ENCODE peak calls at places on chromosomes 4 and X, in six cellular contexts. One of them, this sample, is unnamed.

GRCh38 chr4:39785031-39785430 is 87.1 kb downstream of the UBE2K start:
- DNase-seq in cardiac fibroblast: no peak
- DNase-seq in right lobe of liver: no peak
- DNase-seq in astrocyte of the spinal cord: no peak
- DNase-seq in gastrocnemius medialis: no peak
- DNase-seq in thoracic aorta: no peak
- DNase-seq in this sample: no peak

GRCh38 chr4:957581-958313 is 15.6 kb downstream of the DGKQ start:
- DNase-seq in cardiac fibroblast: no peak
- DNase-seq in astrocyte of the spinal cord: no peak
- DNase-seq in thoracic aorta: no peak
- DNase-seq in right lobe of liver: no peak
- DNase-seq in gastrocnemius medialis: no peak
- DNase-seq in this sample: no peak

GRCh38 chr4:76434901-76435688 is at the start of gene SHROOM3:
- DNase-seq in astrocyte of the spinal cord: peak; percentile 51
- DNase-seq in right lobe of liver: no peak
- DNase-seq in gastrocnemius medialis: no peak
- DNase-seq in cardiac fibroblast: no peak
- DNase-seq in thoracic aorta: no peak
- DNase-seq in this sample: no peak

GRCh38 chr4:110359076-110359475 is 116.9 kb upstream of the ENPEP start:
- DNase-seq in gastrocnemius medialis: no peak
- DNase-seq in cardiac fibroblast: no peak
- DNase-seq in thoracic aorta: no peak
- DNase-seq in right lobe of liver: no peak
- DNase-seq in astrocyte of the spinal cord: no peak
- DNase-seq in this sample: no peak

GRCh38 chr4:20252656-20253271 is 1.1 kb downstream of the SLIT2 start:
- DNase-seq in thoracic aorta: no peak
- DNase-seq in gastrocnemius medialis: peak; percentile 17
- DNase-seq in cardiac fibroblast: peak; percentile 53
- DNase-seq in right lobe of liver: peak; percentile 52
- DNase-seq in astrocyte of the spinal cord: peak; percentile 40
- DNase-seq in this sample: no peak

GRCh38 chrX:57137481-57137880 is 284 bp upstream of the SPIN2A start:
- DNase-seq in gastrocnemius medialis: no peak
- DNase-seq in astrocyte of the spinal cord: peak; percentile 1
- DNase-seq in cardiac fibroblast: peak; percentile 37
- DNase-seq in right lobe of liver: no peak
- DNase-seq in thoracic aorta: no peak
- DNase-seq in this sample: no peak

GRCh38 chrX:139559383-139560042 is 29.0 kb downstream of the F9 start:
- DNase-seq in astrocyte of the spinal cord: peak; percentile 65
- DNase-seq in thoracic aorta: no peak
- DNase-seq in gastrocnemius medialis: no peak
- DNase-seq in right lobe of liver: no peak
- DNase-seq in cardiac fibroblast: peak; percentile 50
- DNase-seq in this sample: no peak

GRCh38 chrX:9611436-9612145 is 146.7 kb downstream of the TBL1X start:
- DNase-seq in thoracic aorta: no peak
- DNase-seq in right lobe of liver: no peak
- DNase-seq in astrocyte of the spinal cord: no peak
- DNase-seq in gastrocnemius medialis: no peak
- DNase-seq in cardiac fibroblast: no peak
- DNase-seq in this sample: peak; percentile 50

GRCh38 chr4:92035666-92036065 is 268.1 kb upstream of the GRID2 start:
- DNase-seq in cardiac fibroblast: no peak
- DNase-seq in thoracic aorta: no peak
- DNase-seq in astrocyte of the spinal cord: no peak
- DNase-seq in right lobe of liver: no peak
- DNase-seq in gastrocnemius medialis: no peak
- DNase-seq in this sample: no peak

GRCh38 chr4:143188325-143189088 is 3.8 kb downstream of the USP38 start:
- DNase-seq in gastrocnemius medialis: no peak
- DNase-seq in astrocyte of the spinal cord: peak; percentile 20
- DNase-seq in right lobe of liver: no peak
- DNase-seq in cardiac fibroblast: no peak
- DNase-seq in thoracic aorta: no peak
- DNase-seq in this sample: no peak
- H3K4me3 ChIP-seq in gastrocnemius medialis: peak overlapping the region; percentile 73
- H3K4me3 ChIP-seq in astrocyte of the spinal cord: peak overlapping the region; percentile 10
- H3K4me3 ChIP-seq in right lobe of liver: peak overlapping the region; percentile 84
- H3K4me3 ChIP-seq in cardiac fibroblast: no peak overlapping the region
- H3K4me3 ChIP-seq in thoracic aorta: peak overlapping the region; percentile 92
- H3K4me3 ChIP-seq in this sample: peak overlapping the region; percentile 86

DNA sequence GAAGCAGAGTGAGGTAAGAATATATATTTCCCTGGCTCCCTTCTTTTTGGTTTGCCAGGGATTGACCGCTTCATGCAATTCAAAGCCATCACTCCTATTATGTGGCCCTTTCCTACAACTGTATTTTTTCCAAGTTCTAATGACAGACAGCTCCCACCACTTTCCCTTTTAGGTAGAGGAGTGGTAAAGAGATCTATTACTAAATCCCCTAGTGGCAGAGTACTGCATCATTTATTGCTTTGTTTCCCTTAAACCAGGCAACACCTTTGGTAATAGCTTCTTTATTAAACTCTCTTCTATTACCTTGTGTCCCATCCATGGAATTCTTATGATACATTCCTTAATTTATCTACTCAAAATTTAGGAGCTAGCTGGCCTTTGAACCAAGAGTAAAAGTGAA is 90.7 kb downstream of the CNOT6L start:
- DNase-seq in gastrocnemius medialis: no peak
- DNase-seq in astrocyte of the spinal cord: no peak
- DNase-seq in thoracic aorta: no peak
- DNase-seq in cardiac fibroblast: no peak
- DNase-seq in right lobe of liver: no peak
- DNase-seq in this sample: no peak
- TF ChIP-seq CTCF in gastrocnemius medialis: no peak
- TF ChIP-seq CTCF in astrocyte of the spinal cord: no peak
- TF ChIP-seq CTCF in thoracic aorta: no peak
- TF ChIP-seq CTCF in cardiac fibroblast: peak; percentile 7
- TF ChIP-seq CTCF in right lobe of liver: no peak
- TF ChIP-seq CTCF in this sample: no peak

GRCh38 chrX:4314586-4314985 is 601.1 kb upstream of the PRKX start:
- DNase-seq in astrocyte of the spinal cord: no peak
- DNase-seq in gastrocnemius medialis: no peak
- DNase-seq in cardiac fibroblast: no peak
- DNase-seq in right lobe of liver: no peak
- DNase-seq in thoracic aorta: no peak
- DNase-seq in this sample: no peak

GRCh38 chrX:4320436-4320947 is 607.0 kb upstream of the PRKX start:
- DNase-seq in cardiac fibroblast: no peak
- DNase-seq in thoracic aorta: no peak
- DNase-seq in right lobe of liver: no peak
- DNase-seq in astrocyte of the spinal cord: no peak
- DNase-seq in gastrocnemius medialis: no peak
- DNase-seq in this sample: no peak

DNA sequence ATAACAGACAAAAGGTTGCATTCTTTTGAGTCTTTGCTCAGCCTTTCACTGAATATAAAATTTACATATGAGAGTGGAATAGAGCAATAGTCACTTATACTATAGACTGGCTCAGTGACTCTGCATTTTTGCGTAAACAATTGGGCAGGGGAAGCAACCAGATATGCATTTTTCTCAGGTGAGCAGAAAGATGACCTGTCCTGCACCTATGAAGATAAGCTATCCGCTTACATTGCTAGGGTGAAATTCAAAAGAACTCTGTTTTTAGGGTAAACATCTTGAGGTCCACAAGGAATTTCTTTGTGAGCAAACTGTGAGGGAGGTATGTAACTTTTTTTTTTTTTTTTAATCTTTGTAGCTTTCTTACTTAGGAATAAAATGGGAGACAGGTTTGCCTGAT is 602.4 kb upstream of the PRKX start:
- DNase-seq in gastrocnemius medialis: no peak
- DNase-seq in thoracic aorta: no peak
- DNase-seq in right lobe of liver: no peak
- DNase-seq in cardiac fibroblast: no peak
- DNase-seq in astrocyte of the spinal cord: no peak
- DNase-seq in this sample: no peak
- H3K4me3 ChIP-seq in gastrocnemius medialis: no peak overlapping the region
- H3K4me3 ChIP-seq in thoracic aorta: no peak overlapping the region
- H3K4me3 ChIP-seq in right lobe of liver: no peak overlapping the region
- H3K4me3 ChIP-seq in cardiac fibroblast: no peak overlapping the region
- H3K4me3 ChIP-seq in astrocyte of the spinal cord: no peak overlapping the region
- H3K4me3 ChIP-seq in this sample: no peak overlapping the region

GRCh38 chr4:184848510-184848909 is 22.7 kb upstream of the ACSL1 start:
- DNase-seq in thoracic aorta: no peak
- DNase-seq in astrocyte of the spinal cord: no peak
- DNase-seq in cardiac fibroblast: no peak
- DNase-seq in right lobe of liver: no peak
- DNase-seq in gastrocnemius medialis: no peak
- DNase-seq in this sample: no peak
- TF ChIP-seq CTCF in thoracic aorta: no peak
- TF ChIP-seq CTCF in astrocyte of the spinal cord: no peak
- TF ChIP-seq CTCF in cardiac fibroblast: no peak
- TF ChIP-seq CTCF in right lobe of liver: no peak
- TF ChIP-seq CTCF in gastrocnemius medialis: no peak
- TF ChIP-seq CTCF in this sample: no peak

DNA sequence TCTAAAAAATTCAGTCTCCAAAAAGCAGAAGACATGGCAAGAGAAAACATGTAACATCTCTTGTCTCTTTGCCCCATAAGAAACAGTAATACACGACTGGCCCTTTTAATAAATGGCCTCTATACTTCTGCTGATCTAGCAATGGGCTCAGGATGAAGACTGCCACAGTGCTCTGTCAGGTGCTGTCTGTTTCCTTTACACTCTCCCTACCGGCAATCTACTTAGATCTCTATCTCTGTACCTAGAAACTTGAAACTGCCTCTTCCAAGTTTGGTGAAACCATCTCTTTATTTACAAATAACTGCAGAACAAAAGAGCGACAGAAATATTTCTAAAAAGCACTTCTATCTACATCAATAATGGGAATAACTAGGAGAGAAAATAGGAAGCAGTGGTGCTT is 685.2 kb upstream of the INTU start:
- DNase-seq in gastrocnemius medialis: no peak
- DNase-seq in astrocyte of the spinal cord: no peak
- DNase-seq in cardiac fibroblast: no peak
- DNase-seq in right lobe of liver: no peak
- DNase-seq in thoracic aorta: no peak
- DNase-seq in this sample: no peak
- H3K4me3 ChIP-seq in gastrocnemius medialis: no peak overlapping the region
- H3K4me3 ChIP-seq in astrocyte of the spinal cord: no peak overlapping the region
- H3K4me3 ChIP-seq in cardiac fibroblast: no peak overlapping the region
- H3K4me3 ChIP-seq in right lobe of liver: no peak overlapping the region
- H3K4me3 ChIP-seq in thoracic aorta: no peak overlapping the region
- H3K4me3 ChIP-seq in this sample: no peak overlapping the region

GRCh38 chr4:170374770-170375169 is 285.0 kb upstream of the AADAT start:
- DNase-seq in gastrocnemius medialis: no peak
- DNase-seq in right lobe of liver: no peak
- DNase-seq in thoracic aorta: no peak
- DNase-seq in astrocyte of the spinal cord: no peak
- DNase-seq in cardiac fibroblast: no peak
- DNase-seq in this sample: no peak
- TF ChIP-seq CTCF in gastrocnemius medialis: no peak
- TF ChIP-seq CTCF in right lobe of liver: peak; percentile 61
- TF ChIP-seq CTCF in thoracic aorta: no peak
- TF ChIP-seq CTCF in astrocyte of the spinal cord: peak; percentile 27
- TF ChIP-seq CTCF in cardiac fibroblast: peak; percentile 39
- TF ChIP-seq CTCF in this sample: peak; percentile 16

DNA sequence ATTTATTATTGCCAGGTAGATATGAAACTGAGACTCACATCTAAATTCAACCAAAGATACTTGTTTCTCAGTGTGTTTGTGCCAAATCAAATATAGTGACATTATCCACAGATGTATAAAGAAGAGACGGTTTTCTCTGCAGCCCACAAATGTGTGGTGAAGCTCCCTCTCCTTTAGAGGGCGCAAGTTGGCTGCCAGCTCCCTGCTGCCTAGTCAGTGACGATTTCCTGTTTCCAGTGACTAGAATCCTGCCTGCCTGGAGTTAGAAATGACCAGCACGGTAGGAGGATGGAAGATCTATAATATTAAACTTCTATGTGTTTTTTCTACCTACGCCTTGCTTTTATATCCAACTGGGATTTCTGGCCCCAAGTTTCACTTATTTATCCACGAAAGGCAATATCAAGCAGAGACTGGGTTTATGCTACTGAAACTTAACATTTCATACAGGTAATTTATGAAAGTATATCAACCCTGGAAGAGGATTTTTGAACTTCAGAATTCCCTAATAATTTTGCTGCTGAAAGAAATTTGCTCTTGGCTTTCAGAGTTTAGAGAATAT is 1793.7 kb upstream of the TENM3 start:
- DNase-seq in cardiac fibroblast: no peak
- DNase-seq in astrocyte of the spinal cord: peak; percentile 24
- DNase-seq in right lobe of liver: no peak
- DNase-seq in thoracic aorta: no peak
- DNase-seq in gastrocnemius medialis: no peak
- DNase-seq in this sample: no peak
- H3K4me3 ChIP-seq in cardiac fibroblast: no peak overlapping the region
- H3K4me3 ChIP-seq in astrocyte of the spinal cord: no peak overlapping the region
- H3K4me3 ChIP-seq in right lobe of liver: no peak overlapping the region
- H3K4me3 ChIP-seq in thoracic aorta: no peak overlapping the region
- H3K4me3 ChIP-seq in gastrocnemius medialis: no peak overlapping the region
- H3K4me3 ChIP-seq in this sample: no peak overlapping the region

GRCh38 chr4:105196523-105197145 is 50.0 kb downstream of the TET2 start:
- DNase-seq in right lobe of liver: no peak
- DNase-seq in astrocyte of the spinal cord: peak; percentile 31
- DNase-seq in cardiac fibroblast: peak; percentile 15
- DNase-seq in gastrocnemius medialis: no peak
- DNase-seq in thoracic aorta: no peak
- DNase-seq in this sample: no peak
- TF ChIP-seq CTCF in right lobe of liver: peak; percentile 19
- TF ChIP-seq CTCF in astrocyte of the spinal cord: peak; percentile 40
- TF ChIP-seq CTCF in cardiac fibroblast: peak; percentile 40
- TF ChIP-seq CTCF in gastrocnemius medialis: no peak
- TF ChIP-seq CTCF in thoracic aorta: no peak
- TF ChIP-seq CTCF in this sample: peak; percentile 19

GRCh38 chrX:41009816-41010187 is 75.4 kb upstream of the USP9X start:
- DNase-seq in astrocyte of the spinal cord: no peak
- DNase-seq in cardiac fibroblast: no peak
- DNase-seq in gastrocnemius medialis: no peak
- DNase-seq in thoracic aorta: no peak
- DNase-seq in right lobe of liver: no peak
- DNase-seq in this sample: no peak
- H3K4me3 ChIP-seq in astrocyte of the spinal cord: no peak overlapping the region
- H3K4me3 ChIP-seq in cardiac fibroblast: no peak overlapping the region
- H3K4me3 ChIP-seq in gastrocnemius medialis: peak overlapping the region; percentile 61
- H3K4me3 ChIP-seq in thoracic aorta: peak overlapping the region; percentile 70
- H3K4me3 ChIP-seq in right lobe of liver: peak overlapping the region; percentile 2
- H3K4me3 ChIP-seq in this sample: no peak overlapping the region

This sample was measured in HFF-Myc.